ENCODE peak calls at places on chromosomes 13 and 19, in ten cellular contexts. One of them, this sample, is unnamed. For H3K36me3 and H3K27me3, the result is how much of the 10 kb centered on the place peaks cover.

GRCh38 chr19:16366056-16366432 is 41.4 kb downstream of the KLF2 start:
- DNase-seq in effector memory CD4-positive, alpha-beta T cell: no peak
- DNase-seq in cardiac muscle cell: no peak
- DNase-seq in spleen: peak
- DNase-seq in ovary: no peak
- DNase-seq in MG63: no peak
- DNase-seq in fibroblast of lung: no peak
- DNase-seq in colonic mucosa: no peak
- DNase-seq in brain microvascular endothelial cell: no peak
- DNase-seq in kidney epithelial cell: no peak
- DNase-seq in this sample: no peak

GRCh38 chr19:8307400-8307964 is 676 bp downstream of the CD320 start:
- DNase-seq in kidney epithelial cell: no peak
- DNase-seq in colonic mucosa: peak
- DNase-seq in fibroblast of lung: no peak
- DNase-seq in effector memory CD4-positive, alpha-beta T cell: no peak
- DNase-seq in spleen: peak
- DNase-seq in brain microvascular endothelial cell: no peak
- DNase-seq in MG63: no peak
- DNase-seq in cardiac muscle cell: no peak
- DNase-seq in ovary: no peak
- DNase-seq in this sample: no peak

GRCh38 chr19:23804676-23805075 is 46.0 kb upstream of the ZNF681 start:
- DNase-seq in spleen: no peak
- DNase-seq in cardiac muscle cell: no peak
- DNase-seq in MG63: no peak
- DNase-seq in effector memory CD4-positive, alpha-beta T cell: no peak
- DNase-seq in ovary: no peak
- DNase-seq in colonic mucosa: no peak
- DNase-seq in kidney epithelial cell: no peak
- DNase-seq in fibroblast of lung: no peak
- DNase-seq in brain microvascular endothelial cell: no peak
- DNase-seq in this sample: no peak

GRCh38 chr19:18069383-18069782 is 17.4 kb downstream of the IL12RB1 start:
- DNase-seq in kidney epithelial cell: no peak
- DNase-seq in spleen: no peak
- DNase-seq in effector memory CD4-positive, alpha-beta T cell: no peak
- DNase-seq in cardiac muscle cell: no peak
- DNase-seq in MG63: no peak
- DNase-seq in fibroblast of lung: no peak
- DNase-seq in ovary: no peak
- DNase-seq in brain microvascular endothelial cell: no peak
- DNase-seq in colonic mucosa: no peak
- DNase-seq in this sample: no peak

GRCh38 chr13:53778937-53779336 is 750.3 kb downstream of the OLFM4 start:
- DNase-seq in kidney epithelial cell: no peak
- DNase-seq in brain microvascular endothelial cell: no peak
- DNase-seq in cardiac muscle cell: peak
- DNase-seq in spleen: no peak
- DNase-seq in MG63: no peak
- DNase-seq in fibroblast of lung: no peak
- DNase-seq in ovary: no peak
- DNase-seq in effector memory CD4-positive, alpha-beta T cell: no peak
- DNase-seq in colonic mucosa: no peak
- DNase-seq in this sample: no peak

GRCh38 chr19:58538257-58539168 is 5.4 kb upstream of the TRIM28 start:
- DNase-seq in fibroblast of lung: no peak
- DNase-seq in effector memory CD4-positive, alpha-beta T cell: no peak
- DNase-seq in cardiac muscle cell: peak
- DNase-seq in colonic mucosa: peak
- DNase-seq in brain microvascular endothelial cell: no peak
- DNase-seq in ovary: no peak
- DNase-seq in spleen: no peak
- DNase-seq in MG63: no peak
- DNase-seq in kidney epithelial cell: no peak
- DNase-seq in this sample: no peak

GRCh38 chr19:50554212-50554611 is 14.0 kb downstream of the LRRC4B start:
- DNase-seq in colonic mucosa: no peak
- DNase-seq in ovary: no peak
- DNase-seq in effector memory CD4-positive, alpha-beta T cell: no peak
- DNase-seq in brain microvascular endothelial cell: no peak
- DNase-seq in kidney epithelial cell: no peak
- DNase-seq in spleen: no peak
- DNase-seq in MG63: no peak
- DNase-seq in cardiac muscle cell: no peak
- DNase-seq in fibroblast of lung: no peak
- DNase-seq in this sample: no peak

GRCh38 chr13:84032116-84032515 is 149.8 kb upstream of the SLITRK1 start:
- DNase-seq in ovary: no peak
- DNase-seq in effector memory CD4-positive, alpha-beta T cell: no peak
- DNase-seq in MG63: no peak
- DNase-seq in kidney epithelial cell: no peak
- DNase-seq in colonic mucosa: no peak
- DNase-seq in fibroblast of lung: no peak
- DNase-seq in cardiac muscle cell: no peak
- DNase-seq in brain microvascular endothelial cell: no peak
- DNase-seq in spleen: no peak
- DNase-seq in this sample: peak

GRCh38 chr13:94303644-94304174 is 175.8 kb downstream of the DCT start:
- DNase-seq in spleen: no peak
- DNase-seq in colonic mucosa: no peak
- DNase-seq in brain microvascular endothelial cell: no peak
- DNase-seq in kidney epithelial cell: no peak
- DNase-seq in effector memory CD4-positive, alpha-beta T cell: no peak
- DNase-seq in fibroblast of lung: no peak
- DNase-seq in ovary: no peak
- DNase-seq in MG63: no peak
- DNase-seq in cardiac muscle cell: peak
- DNase-seq in this sample: no peak

GRCh38 chr13:38401276-38401675 is 51.6 kb downstream of the UFM1 start:
- DNase-seq in brain microvascular endothelial cell: no peak
- DNase-seq in cardiac muscle cell: no peak
- DNase-seq in fibroblast of lung: peak
- DNase-seq in colonic mucosa: no peak
- DNase-seq in kidney epithelial cell: no peak
- DNase-seq in MG63: no peak
- DNase-seq in spleen: no peak
- DNase-seq in effector memory CD4-positive, alpha-beta T cell: no peak
- DNase-seq in ovary: no peak
- DNase-seq in this sample: no peak

GRCh38 chr13:39566216-39566869 is 36.6 kb downstream of the LHFPL6 start:
- DNase-seq in effector memory CD4-positive, alpha-beta T cell: no peak
- DNase-seq in spleen: no peak
- DNase-seq in fibroblast of lung: no peak
- DNase-seq in brain microvascular endothelial cell: no peak
- DNase-seq in ovary: no peak
- DNase-seq in colonic mucosa: no peak
- DNase-seq in cardiac muscle cell: no peak
- DNase-seq in MG63: no peak
- DNase-seq in kidney epithelial cell: no peak
- DNase-seq in this sample: no peak

GRCh38 chr19:12527034-12527836 is 24.0 kb downstream of the ZNF564 start:
- DNase-seq in fibroblast of lung: peak
- DNase-seq in kidney epithelial cell: no peak
- DNase-seq in spleen: no peak
- DNase-seq in brain microvascular endothelial cell: peak
- DNase-seq in ovary: no peak
- DNase-seq in colonic mucosa: no peak
- DNase-seq in cardiac muscle cell: peak
- DNase-seq in MG63: no peak
- DNase-seq in effector memory CD4-positive, alpha-beta T cell: no peak
- DNase-seq in this sample: peak
- H3K36me3 ChIP-seq in fibroblast of lung: under half
- H3K36me3 ChIP-seq in kidney epithelial cell: under half
- H3K36me3 ChIP-seq in spleen: under half
- H3K36me3 ChIP-seq in brain microvascular endothelial cell: under half
- H3K36me3 ChIP-seq in ovary: under half
- H3K36me3 ChIP-seq in colonic mucosa: under half
- H3K36me3 ChIP-seq in cardiac muscle cell: under half
- H3K36me3 ChIP-seq in MG63: half or more
- H3K36me3 ChIP-seq in effector memory CD4-positive, alpha-beta T cell: half or more
- H3K36me3 ChIP-seq in this sample: half or more

GRCh38 chr19:38006361-38007045 is 99.5 kb downstream of the SIPA1L3 start:
- DNase-seq in spleen: no peak
- DNase-seq in ovary: no peak
- DNase-seq in MG63: no peak
- DNase-seq in colonic mucosa: no peak
- DNase-seq in effector memory CD4-positive, alpha-beta T cell: no peak
- DNase-seq in brain microvascular endothelial cell: no peak
- DNase-seq in kidney epithelial cell: no peak
- DNase-seq in cardiac muscle cell: no peak
- DNase-seq in fibroblast of lung: no peak
- DNase-seq in this sample: no peak
- H3K4me3 ChIP-seq in spleen: no peak
- H3K4me3 ChIP-seq in ovary: no peak
- H3K4me3 ChIP-seq in MG63: no peak
- H3K4me3 ChIP-seq in colonic mucosa: no peak
- H3K4me3 ChIP-seq in effector memory CD4-positive, alpha-beta T cell: no peak
- H3K4me3 ChIP-seq in brain microvascular endothelial cell: no peak
- H3K4me3 ChIP-seq in kidney epithelial cell: no peak
- H3K4me3 ChIP-seq in cardiac muscle cell: no peak
- H3K4me3 ChIP-seq in fibroblast of lung: no peak
- H3K4me3 ChIP-seq in this sample: no peak

DNA sequence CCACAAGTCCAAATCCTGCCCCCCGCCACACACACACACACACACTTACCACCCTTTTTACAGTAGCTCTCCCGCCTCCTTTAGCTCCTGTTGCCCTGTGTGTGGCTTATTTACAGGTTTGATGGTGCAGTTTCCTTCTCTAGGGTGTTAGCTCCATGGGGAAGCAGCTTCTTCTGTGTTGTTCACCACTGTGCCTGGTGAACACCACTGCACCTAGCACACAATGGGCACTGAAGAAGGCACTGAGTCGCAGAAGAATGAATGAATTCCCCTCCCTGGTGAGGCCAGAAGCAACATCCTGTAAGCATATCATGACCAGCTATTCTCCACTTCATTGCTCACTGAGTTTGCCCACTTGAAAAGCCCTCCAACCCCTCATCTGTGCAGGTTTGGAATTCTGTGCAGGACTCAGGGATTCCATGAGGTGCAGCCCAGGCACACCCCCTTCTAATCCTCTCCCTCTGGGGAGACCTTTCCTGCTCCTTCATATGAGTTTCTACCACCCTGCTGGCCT is 3.0 kb upstream of the RAB20 start:
- DNase-seq in MG63: no peak
- DNase-seq in kidney epithelial cell: no peak
- DNase-seq in brain microvascular endothelial cell: no peak
- DNase-seq in colonic mucosa: no peak
- DNase-seq in ovary: no peak
- DNase-seq in cardiac muscle cell: no peak
- DNase-seq in spleen: no peak
- DNase-seq in effector memory CD4-positive, alpha-beta T cell: no peak
- DNase-seq in fibroblast of lung: no peak
- DNase-seq in this sample: no peak
- H3K27me3 ChIP-seq in MG63: under half
- H3K27me3 ChIP-seq in kidney epithelial cell: under half
- H3K27me3 ChIP-seq in brain microvascular endothelial cell: under half
- H3K27me3 ChIP-seq in colonic mucosa: under half
- H3K27me3 ChIP-seq in ovary: under half
- H3K27me3 ChIP-seq in cardiac muscle cell: under half
- H3K27me3 ChIP-seq in spleen: under half
- H3K27me3 ChIP-seq in effector memory CD4-positive, alpha-beta T cell: under half
- H3K27me3 ChIP-seq in fibroblast of lung: under half
- H3K27me3 ChIP-seq in this sample: under half

GRCh38 chr19:10551698-10552301 is 8.1 kb downstream of the ATG4D start:
- DNase-seq in kidney epithelial cell: no peak
- DNase-seq in spleen: no peak
- DNase-seq in colonic mucosa: peak
- DNase-seq in fibroblast of lung: peak
- DNase-seq in effector memory CD4-positive, alpha-beta T cell: no peak
- DNase-seq in cardiac muscle cell: no peak
- DNase-seq in MG63: peak
- DNase-seq in ovary: no peak
- DNase-seq in brain microvascular endothelial cell: no peak
- DNase-seq in this sample: peak

GRCh38 chr19:10554760-10555612 is 10.8 kb downstream of the KRI1 start:
- DNase-seq in fibroblast of lung: no peak
- DNase-seq in ovary: no peak
- DNase-seq in spleen: no peak
- DNase-seq in effector memory CD4-positive, alpha-beta T cell: no peak
- DNase-seq in MG63: no peak
- DNase-seq in colonic mucosa: no peak
- DNase-seq in brain microvascular endothelial cell: no peak
- DNase-seq in cardiac muscle cell: no peak
- DNase-seq in kidney epithelial cell: no peak
- DNase-seq in this sample: no peak

GRCh38 chr19:10553943-10554381 is 10.3 kb downstream of the ATG4D start:
- DNase-seq in kidney epithelial cell: no peak
- DNase-seq in brain microvascular endothelial cell: no peak
- DNase-seq in ovary: no peak
- DNase-seq in effector memory CD4-positive, alpha-beta T cell: peak
- DNase-seq in fibroblast of lung: no peak
- DNase-seq in MG63: no peak
- DNase-seq in colonic mucosa: peak
- DNase-seq in spleen: peak
- DNase-seq in cardiac muscle cell: no peak
- DNase-seq in this sample: no peak

GRCh38 chr19:10552596-10553053 is 8.9 kb downstream of the ATG4D start:
- DNase-seq in colonic mucosa: peak
- DNase-seq in ovary: no peak
- DNase-seq in fibroblast of lung: peak
- DNase-seq in effector memory CD4-positive, alpha-beta T cell: no peak
- DNase-seq in MG63: peak
- DNase-seq in kidney epithelial cell: no peak
- DNase-seq in brain microvascular endothelial cell: no peak
- DNase-seq in cardiac muscle cell: no peak
- DNase-seq in spleen: no peak
- DNase-seq in this sample: peak

DNA sequence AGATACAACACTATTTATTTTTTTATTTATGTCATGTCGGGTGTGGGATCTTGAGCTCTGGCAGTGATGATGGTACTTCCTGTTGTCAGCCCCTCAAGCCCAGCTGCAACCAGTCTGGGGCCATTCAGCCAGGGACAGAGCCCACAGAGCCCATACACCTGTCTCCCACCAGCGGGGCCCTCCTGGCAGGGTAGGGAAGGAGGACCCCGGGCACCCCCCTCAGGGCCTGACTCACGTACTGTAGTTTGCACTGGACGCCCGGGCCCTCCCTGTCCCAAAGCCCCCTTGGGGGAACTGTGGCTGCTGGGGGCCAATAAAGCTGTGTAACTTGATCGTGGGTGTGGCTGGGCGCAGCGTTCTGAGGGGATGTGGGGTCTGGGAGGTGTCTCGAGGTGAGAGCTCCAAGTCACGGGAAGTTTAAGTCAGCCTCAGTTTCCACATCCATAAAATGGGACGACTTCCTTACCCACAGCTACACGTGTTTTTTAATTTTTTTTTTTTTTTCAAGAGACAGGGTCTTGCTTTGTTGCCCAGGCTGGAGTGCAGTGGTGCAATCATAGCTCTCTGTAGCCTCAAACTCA is 9.5 kb downstream of the ATG4D start:
- DNase-seq in cardiac muscle cell: no peak
- DNase-seq in effector memory CD4-positive, alpha-beta T cell: no peak
- DNase-seq in ovary: no peak
- DNase-seq in brain microvascular endothelial cell: no peak
- DNase-seq in spleen: peak
- DNase-seq in fibroblast of lung: no peak
- DNase-seq in colonic mucosa: no peak
- DNase-seq in kidney epithelial cell: no peak
- DNase-seq in MG63: no peak
- DNase-seq in this sample: no peak
- H3K36me3 ChIP-seq in cardiac muscle cell: half or more
- H3K36me3 ChIP-seq in effector memory CD4-positive, alpha-beta T cell: half or more
- H3K36me3 ChIP-seq in ovary: under half
- H3K36me3 ChIP-seq in brain microvascular endothelial cell: half or more
- H3K36me3 ChIP-seq in spleen: under half
- H3K36me3 ChIP-seq in fibroblast of lung: under half
- H3K36me3 ChIP-seq in colonic mucosa: under half
- H3K36me3 ChIP-seq in kidney epithelial cell: under half
- H3K36me3 ChIP-seq in MG63: half or more
- H3K36me3 ChIP-seq in this sample: half or more